ENCODE peak calls at places on chromosomes 3 and 15, in four cellular contexts. X, G, T and A are unnamed samples.

GRCh38 chr3:169286214-169286613 is 377.3 kb downstream of the MECOM start:
- DNase-seq in T (no peak), G (no peak), X (no peak), A (no peak)

GRCh38 chr3:45688882-45689786 is at the start of gene SACM1L:
- DNase-seq in G (peak; percentile 99), X (peak; percentile 99), T (peak; percentile 98), A (peak; percentile 91)

GRCh38 chr15:67003586-67003985 is 61.8 kb upstream of the SMAD3 start:
- DNase-seq in T (no peak), X (no peak), G (no peak), A (no peak)

GRCh38 chr3:11272913-11273574 is 847 bp downstream of the ATG7 start:
- DNase-seq in X (no peak), T (no peak), G (no peak), A (no peak)

GRCh38 chr3:106210923-106211322 is 342.1 kb upstream of the CBLB start:
- DNase-seq in X (no peak), G (no peak), T (no peak), A (no peak)

GRCh38 chr3:178367817-178368617 is 168.2 kb upstream of the KCNMB2 start:
- DNase-seq in X (no peak), T (no peak), G (peak; percentile 70), A (no peak)

GRCh38 chr3:112682361-112682760 is 41.4 kb upstream of the CCDC80 start:
- DNase-seq in T (no peak), X (no peak), G (no peak), A (no peak)

GRCh38 chr15:50873935-50874353 is 34.5 kb upstream of the AP4E1 start:
- DNase-seq in X (no peak), T (no peak), G (no peak), A (no peak)

GRCh38 chr3:170321326-170322034 is 36.0 kb upstream of the SKIL start:
- DNase-seq in T (peak; percentile 31), G (no peak), X (no peak), A (no peak)

GRCh38 chr3:101690972-101691371 is 4.5 kb upstream of the RPL24 start:
- DNase-seq in G (no peak), T (no peak), X (no peak), A (no peak)

GRCh38 chr15:70794596-70795310 is 31.4 kb upstream of the UACA start:
- DNase-seq in T (no peak), G (no peak), X (peak; percentile 63), A (no peak)

GRCh38 chr15:100279446-100279845 is 62.3 kb downstream of the ADAMTS17 start:
- DNase-seq in G (no peak), X (no peak), T (no peak), A (no peak)

GRCh38 chr3:128416578-128417150 is 50.0 kb downstream of the DNAJB8 start:
- DNase-seq in X (peak; percentile 64), T (peak; percentile 66), G (no peak), A (peak; percentile 16)

GRCh38 chr3:143586565-143586964 is 261.7 kb downstream of the SLC9A9 start:
- DNase-seq in G (no peak), T (no peak), X (peak; percentile 35), A (no peak)

GRCh38 chr3:27289769-27290413 is 79.3 kb downstream of the NEK10 start:
- DNase-seq in T (no peak), G (no peak), X (no peak), A (no peak)

GRCh38 chr15:83066761-83067637 is at the start of gene BTBD1:
- DNase-seq in G (peak; percentile 99), T (peak; percentile 77), X (peak; percentile 99), A (peak; percentile 82)
- TF ChIP-seq CTCF in G (no peak), T (no peak), X (no peak), A (peak; percentile 7)

GRCh38 chr15:68528891-68529290 is 49.9 kb upstream of the CORO2B start:
- DNase-seq in X (no peak), G (no peak), T (no peak), A (no peak)
- H3K4me3 ChIP-seq in X (no peak overlapping the region), G (no peak overlapping the region), T (no peak overlapping the region), A (no peak overlapping the region)

DNA sequence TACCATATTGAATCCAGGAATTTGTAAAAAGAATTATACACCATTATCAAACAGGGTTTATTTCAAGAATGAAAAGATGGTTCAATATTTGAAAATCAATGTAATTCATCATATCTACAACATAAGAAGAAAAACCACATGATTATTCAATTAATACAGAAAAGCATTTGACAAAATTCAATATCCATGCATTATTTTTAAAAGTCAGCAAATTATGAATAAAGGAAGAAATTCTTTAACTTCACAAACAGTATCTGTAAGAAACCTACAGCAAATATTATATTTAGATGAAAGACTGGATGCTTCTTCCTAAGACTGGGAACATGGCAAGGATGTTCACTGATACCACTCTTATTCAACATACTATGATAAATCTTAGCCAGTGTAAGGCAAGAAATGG is 41.3 kb upstream of the TCAIM start:
- DNase-seq in T (no peak), X (no peak), G (no peak), A (no peak)
- TF ChIP-seq CTCF in T (no peak), X (no peak), G (no peak), A (no peak)

DNA sequence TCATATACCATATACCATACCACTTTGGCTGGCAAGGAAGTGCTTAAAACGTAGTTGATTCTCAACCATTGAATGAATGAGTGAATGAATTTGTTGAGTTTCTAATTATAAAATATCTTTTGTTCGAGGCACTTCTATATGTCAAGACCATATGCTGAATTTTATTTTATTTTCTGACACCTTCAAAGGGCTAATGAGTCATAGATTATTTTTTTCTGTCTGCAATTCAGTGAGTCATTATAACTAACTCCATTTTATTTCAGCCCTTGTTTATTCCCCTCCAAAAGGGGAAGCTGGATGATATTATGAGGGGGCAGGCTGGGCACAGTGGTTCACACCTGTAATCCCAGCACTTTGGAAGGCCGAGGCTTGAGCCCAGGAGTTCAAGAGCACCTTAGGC is 142.4 kb downstream of the P2RY1 start:
- DNase-seq in T (no peak), X (peak; percentile 23), G (no peak), A (no peak)
- H3K4me3 ChIP-seq in T (no peak overlapping the region), X (no peak overlapping the region), G (no peak overlapping the region), A (no peak overlapping the region)

GRCh38 chr15:76239786-76240185 is 71.5 kb downstream of the ETFA start:
- DNase-seq in T (no peak), G (no peak), X (no peak), A (no peak)

GRCh38 chr15:76236350-76236749 is 74.9 kb downstream of the ETFA start:
- DNase-seq in G (no peak), T (no peak), X (no peak), A (no peak)

GRCh38 chr15:76234337-76234889 is 76.9 kb downstream of the ETFA start:
- DNase-seq in X (no peak), T (no peak), G (no peak), A (no peak)

GRCh38 chr15:76235186-76235826 is 76.0 kb downstream of the ETFA start:
- DNase-seq in G (no peak), X (peak; percentile 9), T (no peak), A (peak; percentile 4)
- TF ChIP-seq CTCF in G (peak; percentile 40), X (peak; percentile 28), T (no peak), A (peak; percentile 13)

DNA sequence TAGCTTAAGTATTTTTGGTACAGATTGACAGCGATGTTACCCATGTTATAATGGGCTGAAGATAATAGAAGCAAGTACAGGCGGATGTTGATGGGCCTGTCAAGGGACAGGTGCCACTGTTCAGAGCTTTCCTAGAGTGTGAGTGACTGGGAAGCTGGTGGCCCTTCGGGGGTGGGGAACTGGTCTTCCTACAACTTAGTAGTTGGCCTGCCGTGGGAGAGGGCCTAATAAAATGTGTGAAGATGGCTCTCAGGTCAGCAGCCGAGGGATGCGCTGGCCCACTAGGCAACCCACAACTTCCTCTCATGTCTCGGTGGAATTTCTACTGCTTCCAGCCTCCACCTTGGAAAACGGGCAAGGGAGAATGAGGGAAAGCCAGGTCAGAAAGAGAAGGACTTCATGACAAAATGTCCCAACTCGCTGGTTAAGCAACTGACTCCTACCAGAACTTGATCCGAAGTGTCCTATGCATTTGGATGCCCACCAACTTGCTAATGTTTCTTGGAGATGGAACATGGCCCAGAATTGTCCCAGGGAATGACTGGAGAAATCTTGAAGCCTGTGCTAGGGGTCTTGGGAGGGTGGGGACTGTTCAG is 1.4 kb downstream of the GYG1 start:
- DNase-seq in X (no peak), G (no peak), T (no peak), A (no peak)
- H3K4me3 ChIP-seq in X (peak overlapping the region; percentile 76), G (peak overlapping the region; percentile 69), T (peak overlapping the region; percentile 70), A (peak overlapping the region; percentile 71)

GRCh38 chr3:31725976-31726375 is 193.3 kb downstream of the STT3B start:
- DNase-seq in G (no peak), X (no peak), T (no peak), A (no peak)

GRCh38 chr3:31721709-31722108 is 189.0 kb downstream of the STT3B start:
- DNase-seq in T (no peak), X (no peak), G (no peak), A (no peak)

GRCh38 chr3:31724144-31724543 is 191.4 kb downstream of the STT3B start:
- DNase-seq in X (no peak), G (no peak), T (no peak), A (no peak)

GRCh38 chr3:31725568-31725967 is 192.8 kb downstream of the STT3B start:
- DNase-seq in X (no peak), T (no peak), G (no peak), A (no peak)

DNA sequence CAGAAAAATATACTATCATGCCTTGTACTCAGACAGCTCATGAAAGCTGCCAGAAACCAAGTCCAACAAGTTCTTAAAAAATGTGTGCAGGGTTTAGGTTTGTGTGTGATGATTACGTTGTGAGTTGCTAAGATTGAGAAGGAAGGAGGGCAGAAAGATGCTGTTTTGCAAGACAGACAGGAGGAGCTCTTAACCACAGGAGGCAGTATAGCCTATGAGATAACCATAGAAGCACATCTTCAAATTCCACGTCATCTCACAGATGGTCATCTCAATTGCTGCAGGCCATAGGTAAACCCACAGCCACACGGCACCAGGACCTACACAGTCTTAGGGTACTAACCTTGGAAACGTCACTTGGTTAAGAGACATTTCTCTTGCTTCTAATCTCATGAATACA is 192.0 kb downstream of the STT3B start:
- DNase-seq in T (no peak), G (no peak), X (no peak), A (no peak)
- TF ChIP-seq CTCF in T (peak; percentile 25), G (peak; percentile 5), X (peak; percentile 20), A (no peak)

GRCh38 chr15:92803536-92803851 is 96.6 kb upstream of the CHD2 start:
- DNase-seq in T (no peak), X (no peak), G (no peak), A (no peak)

GRCh38 chr15:92803852-92804609 is 96.1 kb upstream of the CHD2 start:
- DNase-seq in G (peak; percentile 95), X (peak; percentile 99), T (peak; percentile 100), A (peak; percentile 100)

GRCh38 chr15:92801774-92802464 is 98.2 kb upstream of the CHD2 start:
- DNase-seq in T (no peak), G (peak; percentile 85), X (peak; percentile 66), A (peak; percentile 90)

GRCh38 chr15:92800013-92800412 is 100.1 kb upstream of the CHD2 start:
- DNase-seq in X (no peak), T (no peak), G (peak; percentile 38), A (no peak)

DNA sequence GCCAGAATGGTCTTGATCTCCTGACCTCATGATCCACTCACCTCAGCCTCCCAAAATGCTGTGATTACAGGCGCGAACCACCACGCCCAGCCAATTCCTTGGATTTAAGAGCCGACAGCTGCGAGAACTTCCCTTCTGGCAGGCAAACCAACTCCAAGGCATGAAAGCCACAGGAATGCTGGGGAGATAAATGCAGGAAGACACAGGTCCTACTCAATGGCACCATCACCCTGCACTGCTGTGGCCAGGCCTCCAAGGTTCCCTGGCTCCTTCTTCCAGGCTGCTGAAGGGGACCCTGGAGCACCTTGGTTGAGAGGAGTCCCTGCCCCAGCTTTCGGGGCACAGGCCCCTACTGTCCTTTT is 98.7 kb upstream of the CHD2 start:
- DNase-seq in T (no peak), X (no peak), G (peak; percentile 62), A (peak; percentile 71)
- H3K4me3 ChIP-seq in T (no peak overlapping the region), X (no peak overlapping the region), G (no peak overlapping the region), A (peak overlapping the region; percentile 23)